ENCODE peak calls at places on chromosome 9, in nine cellular contexts. R is lower lobe of right lung, Z is foreskin keratinocyte, A is OCI-LY7, W is A549, X is psoas muscle, S is RWPE2, E is neural progenitor cell, K is HCT116. U is an unnamed sample.

GRCh38 chr9:89234636-89235035 is 56.0 kb upstream of the SHC3 start:
- DNase-seq in E (peak), R (peak), W (peak), X (no peak), Z (peak), A (no peak), S (no peak), K (no peak), U (no peak)

GRCh38 chr9:78778843-78779486 is 482.0 kb downstream of the PSAT1 start:
- DNase-seq in R (no peak), K (no peak), W (no peak), S (no peak), E (peak), X (no peak), A (no peak), Z (no peak), U (no peak)

GRCh38 chr9:89437772-89438171 is 60.1 kb downstream of the SEMA4D start:
- DNase-seq in E (no peak), X (peak), R (no peak), K (no peak), S (no peak), Z (no peak), A (no peak), W (no peak), U (no peak)

GRCh38 chr9:10059044-10059443 is 553.8 kb downstream of the PTPRD start:
- DNase-seq in X (no peak), R (no peak), E (no peak), Z (peak), K (no peak), W (peak), S (no peak), A (no peak), U (no peak)

GRCh38 chr9:503881-504852 is 289.5 kb downstream of the DOCK8 start:
- DNase-seq in E (peak), Z (peak), W (peak), X (peak), K (peak), S (peak), R (peak), A (peak), U (peak)

GRCh38 chr9:108996653-108997052 is 16.6 kb downstream of the CTNNAL1 start:
- DNase-seq in S (no peak), R (no peak), E (no peak), Z (no peak), X (no peak), K (no peak), A (no peak), W (no peak), U (no peak)

GRCh38 chr9:94014066-94014654 is 59.0 kb upstream of the BARX1 start:
- DNase-seq in Z (peak), X (no peak), S (no peak), K (no peak), A (peak), E (peak), W (peak), R (no peak), U (no peak)

GRCh38 chr9:136372561-136373299 is 739 bp downstream of the CARD9 start:
- DNase-seq in R (peak), Z (no peak), W (peak), K (no peak), A (peak), X (peak), E (peak), S (no peak), U (peak)

DNA sequence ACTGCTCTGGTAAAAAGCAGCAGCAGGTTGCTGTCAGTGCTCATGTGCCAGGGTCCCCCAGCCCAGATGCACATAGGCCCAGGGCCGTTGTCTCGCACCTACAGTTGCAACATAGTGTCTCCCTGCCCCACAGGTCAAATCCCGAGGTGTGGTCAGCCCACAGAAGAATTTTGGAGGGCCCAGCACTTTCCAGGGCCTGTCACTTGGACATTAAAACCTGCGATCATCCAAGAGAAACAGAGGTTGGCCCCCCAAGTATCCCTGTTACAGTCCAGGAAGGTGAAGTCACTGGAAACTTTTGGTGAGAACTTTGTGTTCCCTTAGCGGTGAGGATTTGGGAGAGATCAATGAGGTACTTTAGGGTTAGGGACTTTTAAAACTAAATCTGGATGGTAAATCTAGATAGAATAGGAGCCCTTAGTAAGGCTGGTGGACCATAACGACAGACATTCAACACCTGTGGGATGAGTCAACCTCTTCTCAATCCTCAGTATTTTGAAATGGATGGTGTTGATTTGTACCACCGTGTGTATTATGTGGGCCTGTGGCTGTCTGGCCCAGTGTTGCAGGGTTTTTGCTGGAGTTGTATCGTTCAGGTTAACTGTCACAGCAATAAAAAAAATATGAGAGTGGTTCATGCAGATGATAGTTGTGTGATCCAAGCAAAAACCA is 19.3 kb downstream of the OR2S2 start:
- DNase-seq in S (no peak), E (no peak), K (no peak), R (no peak), W (no peak), X (no peak), A (peak), Z (no peak), U (no peak)
- H3K27ac ChIP-seq in S (no peak), E (no peak), K (no peak), R (no peak), W (no peak), X (no peak), A (peak), Z (no peak), U (no peak)

GRCh38 chr9:127634698-127635097 is 22.6 kb downstream of the STXBP1 start:
- DNase-seq in R (no peak), K (peak), Z (no peak), S (no peak), W (peak), X (no peak), A (peak), E (no peak), U (no peak)
- H3K27ac ChIP-seq in R (peak), K (no peak), Z (no peak), S (no peak), W (no peak), X (no peak), A (no peak), E (no peak), U (peak)

DNA sequence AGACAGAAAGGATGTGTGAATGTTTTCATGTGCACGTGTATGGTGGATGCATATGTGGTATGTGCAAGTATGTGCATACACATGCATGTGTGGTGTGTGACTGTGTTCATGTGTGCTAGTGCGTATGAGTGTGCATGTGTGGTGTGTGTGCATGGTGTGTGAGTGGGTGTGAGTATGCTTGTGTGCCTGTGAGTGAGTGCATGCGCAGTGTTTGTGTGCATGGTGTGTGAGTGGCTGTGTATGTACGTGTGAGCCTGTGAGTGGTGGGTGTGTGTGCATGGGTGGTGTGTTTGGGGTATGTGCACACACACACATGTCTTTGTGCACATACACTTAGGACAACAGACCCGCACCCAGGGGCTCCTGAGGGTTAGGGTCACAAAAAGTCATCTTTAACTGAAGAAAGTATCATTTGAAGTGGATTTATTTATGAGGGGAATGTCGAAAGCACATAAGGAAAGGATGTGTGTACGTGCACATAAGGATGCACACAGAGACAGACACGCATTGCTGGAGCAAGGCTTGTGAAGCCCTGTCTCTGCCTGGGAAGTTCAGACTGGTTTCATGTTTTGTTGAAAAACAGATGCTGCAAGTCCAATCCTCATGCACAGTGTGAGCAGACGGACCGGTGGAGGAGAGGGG is 237.0 kb downstream of the SYK start:
- DNase-seq in K (no peak), R (no peak), S (no peak), E (no peak), W (no peak), Z (no peak), A (no peak), X (no peak), U (no peak)
- H3K27ac ChIP-seq in K (peak), R (peak), S (no peak), E (no peak), W (peak), Z (no peak), A (no peak), X (no peak), U (no peak)

DNA sequence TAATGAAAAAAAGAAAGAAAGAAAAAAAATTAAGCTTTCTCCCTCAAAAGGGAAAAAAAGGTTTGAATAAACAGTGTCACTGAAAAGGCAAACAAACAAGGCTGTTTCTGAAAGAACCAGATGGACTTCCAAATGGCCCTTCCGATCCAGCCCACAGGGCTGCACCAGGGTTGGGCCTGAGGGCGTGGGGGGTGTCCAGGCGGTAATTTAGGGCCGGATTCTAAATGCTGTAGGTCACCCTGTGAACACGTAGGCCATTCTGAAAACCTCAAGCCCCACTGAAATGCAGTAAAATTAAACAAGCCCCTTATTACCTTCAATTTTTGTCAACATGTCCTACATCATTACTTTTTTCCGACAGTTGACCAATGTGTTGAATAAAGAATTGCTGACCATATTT is 132.1 kb downstream of the HSD17B3 start:
- DNase-seq in Z (no peak), X (no peak), S (no peak), E (peak), W (peak), R (no peak), A (no peak), K (no peak), U (no peak)
- H3K27ac ChIP-seq in Z (no peak), X (no peak), S (no peak), E (no peak), W (peak), R (peak), A (no peak), K (no peak), U (no peak)

GRCh38 chr9:12155731-12156130 is 537.5 kb upstream of the TYRP1 start:
- DNase-seq in W (no peak), R (no peak), S (no peak), A (no peak), E (no peak), Z (no peak), X (no peak), K (no peak), U (no peak)
- H3K27ac ChIP-seq in W (no peak), R (no peak), S (no peak), A (no peak), E (no peak), Z (no peak), X (no peak), K (no peak), U (no peak)

U was measured in right cardiac atrium.